ENCODE peak calls at places on chromosome 9, in nine cellular contexts. T is stimulated activated CD4-positive, alpha-beta T cell treated with anti-CD3 and anti-CD28 coated beads, Interleukin-1b, Interleukin-23, amount 100 ng/mL, for 4 hours; H is cardiac fibroblast; B is breast epithelium; W is NCI-H1105; I is amniotic stem cell; D is nephron progenitor cell; P is MCF 10A; S is NCI-H69. G is an unnamed sample.

GRCh38 chr9:137194388-137194787 is 5.9 kb downstream of the SSNA1 start:
- DNase-seq in T (no peak), H (no peak), B (no peak), W (no peak), I (no peak), D (no peak), P (no peak), S (no peak), G (no peak)

GRCh38 chr9:1929722-1930621 is 85.2 kb upstream of the SMARCA2 start:
- DNase-seq in T (no peak), H (no peak), B (no peak), W (no peak), I (no peak), D (no peak), P (no peak), S (no peak), G (no peak)

GRCh38 chr9:126276056-126276728 is 50.4 kb upstream of the MVB12B start:
- DNase-seq in T (no peak), H (no peak), B (no peak), W (no peak), I (no peak), D (no peak), P (no peak), S (peak; percentile 85), G (no peak)

GRCh38 chr9:131410051-131410491 is 16.2 kb downstream of the PRRC2B start:
- DNase-seq in T (no peak), H (peak; percentile 65), B (no peak), W (no peak), I (no peak), D (no peak), P (no peak), S (peak; percentile 91), G (no peak)

GRCh38 chr9:108163321-108164005 is 673.9 kb upstream of the KLF4 start:
- DNase-seq in T (no peak), H (peak; percentile 20), B (no peak), W (no peak), I (no peak), D (no peak), P (peak; percentile 65), S (no peak), G (no peak)

GRCh38 chr9:20031836-20032235 is 243.0 kb upstream of the SLC24A2 start:
- DNase-seq in T (no peak), H (peak; percentile 71), B (no peak), W (no peak), I (no peak), D (no peak), P (no peak), S (peak; percentile 12), G (no peak)

GRCh38 chr9:136808075-136808780 is 480 bp downstream of the RABL6 start:
- DNase-seq in T (peak; percentile 39), H (no peak), B (peak; percentile 51), W (no peak), I (no peak), D (peak; percentile 62), P (no peak), S (peak; percentile 65), G (no peak)

GRCh38 chr9:93682155-93682968 is 106.0 kb downstream of the PHF2 start:
- DNase-seq in T (peak; percentile 51), H (peak; percentile 62), B (peak; percentile 62), W (peak; percentile 21), I (no peak), D (peak; percentile 88), P (peak; percentile 61), S (peak; percentile 79), G (no peak)

GRCh38 chr9:76539180-76539579 is 80.2 kb downstream of the GCNT1 start:
- DNase-seq in T (no peak), H (no peak), B (no peak), W (no peak), I (no peak), D (no peak), P (no peak), S (no peak), G (no peak)

GRCh38 chr9:81724242-81724889 is 35.0 kb upstream of the TLE1 start:
- DNase-seq in T (no peak), H (peak; percentile 23), B (no peak), W (no peak), I (no peak), D (no peak), P (no peak), S (peak; percentile 88), G (peak; percentile 3)

GRCh38 chr9:16811987-16812685 is 58.3 kb downstream of the BNC2 start:
- DNase-seq in T (no peak), H (no peak), B (no peak), W (no peak), I (no peak), D (no peak), P (no peak), S (peak; percentile 92), G (no peak)

GRCh38 chr9:124532897-124533296 is 25.7 kb upstream of the NR5A1 start:
- DNase-seq in T (no peak), H (no peak), B (no peak), W (no peak), I (no peak), D (no peak), P (no peak), S (no peak), G (no peak)

GRCh38 chr9:89729954-89730530 is 125.2 kb downstream of the GADD45G start:
- DNase-seq in T (no peak), H (no peak), B (no peak), W (no peak), I (no peak), D (no peak), P (no peak), S (no peak), G (no peak)

GRCh38 chr9:71975833-71976232 is 64.4 kb downstream of the C9orf85 start:
- DNase-seq in T (no peak), H (peak; percentile 18), B (no peak), W (no peak), I (no peak), D (no peak), P (peak; percentile 2), S (no peak), G (no peak)

GRCh38 chr9:129108805-129109370 is 1.7 kb downstream of the CRAT start:
- DNase-seq in T (no peak), H (no peak), B (no peak), W (peak; percentile 74), I (no peak), D (no peak), P (peak; percentile 66), S (peak; percentile 63), G (no peak)

GRCh38 chr9:135120249-135120648 is 32.8 kb downstream of the OLFM1 start:
- DNase-seq in T (no peak), H (no peak), B (no peak), W (no peak), I (no peak), D (no peak), P (no peak), S (no peak), G (no peak)

GRCh38 chr9:136304981-136305380 is 1.1 kb upstream of the CCDC187 start:
- DNase-seq in T (no peak), H (no peak), B (no peak), W (no peak), I (no peak), D (no peak), P (no peak), S (no peak), G (no peak)

GRCh38 chr9:30519756-30520155 is 1864.7 kb upstream of the ACO1 start:
- DNase-seq in T (no peak), H (no peak), B (no peak), W (no peak), I (no peak), D (no peak), P (peak; percentile 4), S (no peak), G (no peak)

GRCh38 chr9:131525643-131526565 is 5.2 kb downstream of the UCK1 start:
- DNase-seq in T (no peak), H (no peak), B (no peak), W (no peak), I (no peak), D (no peak), P (no peak), S (no peak), G (no peak)

GRCh38 chr9:22158983-22159382 is 149.9 kb upstream of the CDKN2B start:
- DNase-seq in T (no peak), H (peak; percentile 87), B (no peak), W (no peak), I (no peak), D (no peak), P (peak; percentile 74), S (no peak), G (peak; percentile 35)

GRCh38 chr9:138053996-138054752 is 176.6 kb downstream of the CACNA1B start:
- DNase-seq in T (no peak), H (no peak), B (peak; percentile 22), W (no peak), I (no peak), D (no peak), P (no peak), S (no peak), G (no peak)

GRCh38 chr9:79120533-79121315 is 451.0 kb upstream of the TLE4 start:
- DNase-seq in T (no peak), H (no peak), B (no peak), W (peak; percentile 4), I (no peak), D (no peak), P (no peak), S (peak; percentile 99), G (no peak)

GRCh38 chr9:23789529-23790254 is 36.3 kb downstream of the ELAVL2 start:
- DNase-seq in T (no peak), H (no peak), B (no peak), W (no peak), I (no peak), D (no peak), P (no peak), S (peak; percentile 31), G (no peak)

GRCh38 chr9:20339611-20340010 is 282.7 kb downstream of the MLLT3 start:
- DNase-seq in T (no peak), H (no peak), B (no peak), W (no peak), I (no peak), D (no peak), P (no peak), S (peak; percentile 37), G (no peak)

GRCh38 chr9:136720251-136720886 is 8.0 kb downstream of the DIPK1B start:
- DNase-seq in T (no peak), H (no peak), B (no peak), W (no peak), I (no peak), D (peak; percentile 55), P (no peak), S (peak; percentile 80), G (no peak)

GRCh38 chr9:110933350-110934001 is 104.8 kb downstream of the LPAR1 start:
- DNase-seq in T (no peak), H (no peak), B (no peak), W (no peak), I (no peak), D (no peak), P (no peak), S (no peak), G (no peak)

GRCh38 chr9:110842169-110842568 is 173.6 kb downstream of the MUSK start:
- DNase-seq in T (no peak), H (no peak), B (no peak), W (no peak), I (no peak), D (no peak), P (no peak), S (no peak), G (no peak)

GRCh38 chr9:116190997-116191396 is 37.4 kb downstream of the PAPPA start:
- DNase-seq in T (no peak), H (peak; percentile 96), B (no peak), W (no peak), I (no peak), D (no peak), P (peak; percentile 78), S (peak; percentile 50), G (peak; percentile 73)

GRCh38 chr9:91374939-91375338 is 13.2 kb upstream of the AUH start:
- DNase-seq in T (no peak), H (peak; percentile 67), B (no peak), W (no peak), I (peak; percentile 32), D (no peak), P (no peak), S (no peak), G (peak; percentile 41)

GRCh38 chr9:77708416-77708815 is 60.3 kb upstream of the GNA14 start:
- DNase-seq in T (no peak), H (peak; percentile 85), B (no peak), W (no peak), I (no peak), D (no peak), P (no peak), S (no peak), G (no peak)

GRCh38 chr9:112115109-112115508 is 60.0 kb downstream of the SUSD1 start:
- DNase-seq in T (no peak), H (no peak), B (no peak), W (no peak), I (no peak), D (no peak), P (no peak), S (no peak), G (no peak)

G was measured in stromal cell of bone marrow.